ENCODE peak calls at places on chromosome 6, in ten cellular contexts. S is A549; E is lower leg skin; J is foreskin fibroblast; Y is ovary; T is mucosa of descending colon; N is CD8-positive, alpha-beta T cell; O is Caco-2; R is right cardiac atrium; D is fibroblast of villous mesenchyme. B is an unnamed sample.

GRCh38 chr6:33073431-33073871 is at the start of gene HLA-DPA1:
- DNase-seq in T (no peak), E (no peak), S (peak; percentile 5), R (no peak), J (no peak), D (peak; percentile 23), N (peak; percentile 11), O (no peak), Y (no peak), B (no peak)

GRCh38 chr6:117463762-117464665 is 18.5 kb upstream of the DCBLD1 start:
- DNase-seq in N (no peak), S (peak; percentile 14), D (peak; percentile 59), O (no peak), T (no peak), R (no peak), Y (no peak), E (no peak), J (peak; percentile 82), B (no peak)

GRCh38 chr6:152671146-152671545 is 26.6 kb upstream of the MYCT1 start:
- DNase-seq in J (no peak), N (no peak), R (no peak), S (no peak), E (no peak), O (no peak), Y (no peak), T (no peak), D (no peak), B (no peak)

GRCh38 chr6:23388239-23388803 is 737.7 kb upstream of the NRSN1 start:
- DNase-seq in T (no peak), D (no peak), S (no peak), Y (no peak), N (no peak), J (no peak), E (no peak), R (no peak), O (no peak), B (no peak)

GRCh38 chr6:107124934-107125348 is 9.6 kb upstream of the BEND3 start:
- DNase-seq in R (no peak), N (no peak), S (no peak), J (no peak), O (no peak), E (peak; percentile 61), Y (no peak), T (no peak), D (no peak), B (no peak)

GRCh38 chr6:70423189-70424133 is 10.2 kb downstream of the FAM135A start:
- DNase-seq in Y (no peak), R (no peak), S (no peak), D (peak; percentile 85), O (no peak), E (no peak), N (no peak), J (no peak), T (no peak), B (no peak)

GRCh38 chr6:11427827-11428245 is 109.7 kb upstream of the TMEM170B start:
- DNase-seq in J (no peak), N (no peak), S (no peak), O (no peak), E (no peak), D (peak; percentile 30), T (no peak), R (no peak), Y (no peak), B (no peak)

GRCh38 chr6:5287205-5287965 is 26.1 kb downstream of the FARS2 start:
- DNase-seq in Y (no peak), E (no peak), J (peak; percentile 68), R (no peak), N (no peak), T (no peak), S (no peak), D (peak; percentile 79), O (no peak), B (no peak)

GRCh38 chr6:20604159-20604558 is 69.9 kb downstream of the CDKAL1 start:
- DNase-seq in O (no peak), Y (no peak), S (no peak), T (no peak), J (no peak), D (no peak), E (no peak), N (no peak), R (no peak), B (no peak)

GRCh38 chr6:96809119-96809518 is 28.2 kb downstream of the GPR63 start:
- DNase-seq in J (no peak), D (peak; percentile 54), N (no peak), T (no peak), R (no peak), S (no peak), O (peak; percentile 5), E (no peak), Y (no peak), B (no peak)

GRCh38 chr6:20655317-20655716 is 121.1 kb downstream of the CDKAL1 start:
- DNase-seq in D (no peak), Y (no peak), T (no peak), N (no peak), E (no peak), J (peak; percentile 23), S (no peak), R (no peak), O (no peak), B (no peak)

GRCh38 chr6:25002326-25003066 is 66.7 kb upstream of the RIPOR2 start:
- DNase-seq in D (peak; percentile 50), T (no peak), J (no peak), Y (no peak), O (no peak), R (no peak), N (no peak), S (no peak), E (no peak), B (no peak)

GRCh38 chr6:75201076-75201475 is 4.8 kb downstream of the COL12A1 start:
- DNase-seq in E (no peak), D (no peak), N (no peak), Y (no peak), T (no peak), S (no peak), O (no peak), J (no peak), R (no peak), B (no peak)

DNA sequence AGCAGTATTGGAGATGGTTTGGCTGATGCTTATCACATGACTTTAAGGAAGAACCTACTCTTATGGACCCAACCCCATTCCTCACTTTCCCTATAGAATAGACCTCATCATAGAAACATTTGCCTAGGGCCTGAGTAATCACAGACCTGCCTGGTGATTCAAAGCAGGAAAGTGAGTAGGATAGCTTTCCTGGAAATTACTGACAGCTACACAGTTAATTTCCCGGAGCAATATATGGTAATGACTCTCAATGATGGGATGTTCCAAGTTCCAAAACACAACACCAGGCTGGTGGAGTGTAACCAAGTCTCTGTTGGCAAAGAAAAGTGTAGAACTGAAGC is 233.8 kb downstream of the SIM1 start:
- DNase-seq in O (no peak), N (no peak), T (no peak), J (peak; percentile 32), R (no peak), D (no peak), Y (no peak), E (no peak), S (peak; percentile 2), B (no peak)
- H3K4me3 ChIP-seq in O (no peak overlapping the region), N (no peak overlapping the region), T (no peak overlapping the region), J (no peak overlapping the region), R (no peak overlapping the region), D (no peak overlapping the region), Y (no peak overlapping the region), E (no peak overlapping the region), S (no peak overlapping the region), B (no peak overlapping the region)

GRCh38 chr6:134195164-134195906 is 122.6 kb downstream of the SGK1 start:
- DNase-seq in R (no peak), O (no peak), N (no peak), Y (no peak), E (no peak), T (no peak), J (peak; percentile 14), D (peak; percentile 42), S (no peak), B (no peak)
- H3K4me3 ChIP-seq in R (no peak overlapping the region), O (no peak overlapping the region), N (no peak overlapping the region), Y (no peak overlapping the region), E (no peak overlapping the region), T (no peak overlapping the region), J (no peak overlapping the region), D (no peak overlapping the region), S (no peak overlapping the region), B (no peak overlapping the region)

DNA sequence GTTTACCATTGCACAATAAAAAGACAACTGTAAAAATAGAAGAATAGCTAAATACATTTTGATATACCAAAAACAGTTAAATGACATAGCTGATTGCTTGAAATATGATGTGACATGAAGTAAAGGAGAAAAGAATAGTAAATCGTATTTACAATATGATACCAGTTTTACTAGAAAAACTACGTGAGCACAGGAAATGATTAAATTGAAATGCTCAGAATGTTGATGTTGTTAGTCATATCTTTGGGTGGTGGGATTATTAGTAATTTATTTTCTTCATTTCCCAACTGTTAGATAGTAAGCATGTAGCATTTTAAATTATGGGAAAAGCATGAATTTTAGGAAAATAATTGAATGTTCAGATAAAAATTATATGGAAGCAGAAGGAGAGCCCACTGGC is 268.3 kb upstream of the TAB2 start:
- DNase-seq in J (no peak), T (no peak), N (no peak), E (no peak), R (no peak), O (no peak), S (no peak), D (peak; percentile 28), Y (no peak), B (no peak)
- H3K4me3 ChIP-seq in J (no peak overlapping the region), T (no peak overlapping the region), N (no peak overlapping the region), E (no peak overlapping the region), R (no peak overlapping the region), O (no peak overlapping the region), S (no peak overlapping the region), D (no peak overlapping the region), Y (no peak overlapping the region), B (no peak overlapping the region)

GRCh38 chr6:14212632-14213031 is 95.1 kb downstream of the CD83 start:
- DNase-seq in J (no peak), O (no peak), N (no peak), E (no peak), S (no peak), Y (no peak), D (no peak), R (no peak), T (no peak), B (no peak)

GRCh38 chr6:14210077-14210476 is 92.5 kb downstream of the CD83 start:
- DNase-seq in S (no peak), J (no peak), D (no peak), R (no peak), Y (no peak), T (no peak), E (no peak), N (no peak), O (no peak), B (no peak)

GRCh38 chr6:14211596-14211961 is 94.0 kb downstream of the CD83 start:
- DNase-seq in O (no peak), D (peak; percentile 54), E (peak; percentile 93), T (peak; percentile 67), S (no peak), J (no peak), N (peak; percentile 17), Y (peak; percentile 57), R (peak; percentile 60), B (peak; percentile 70)

GRCh38 chr6:14210663-14211595 is 93.4 kb downstream of the CD83 start:
- DNase-seq in Y (peak; percentile 94), E (peak; percentile 97), O (peak; percentile 96), T (peak; percentile 98), R (peak; percentile 95), S (peak; percentile 84), D (peak; percentile 84), N (peak; percentile 82), J (peak; percentile 89), B (peak; percentile 97)

GRCh38 chr6:14212020-14212419 is 94.4 kb downstream of the CD83 start:
- DNase-seq in Y (no peak), N (no peak), E (no peak), O (no peak), J (no peak), T (no peak), D (no peak), S (no peak), R (no peak), B (no peak)
- H3K4me3 ChIP-seq in Y (peak overlapping the region; percentile 52), N (peak overlapping the region; percentile 52), E (no peak overlapping the region), O (peak overlapping the region; percentile 50), J (no peak overlapping the region), T (no peak overlapping the region), D (no peak overlapping the region), S (no peak overlapping the region), R (no peak overlapping the region), B (no peak overlapping the region)

B was measured in Peyer's patch.